ENCODE peak calls at places on chromosomes 3 and 15, in five cellular contexts. One of them, this sample, is unnamed. For H3K4me1, the result is how much of the 10 kb centered on the place peaks cover.

GRCh38 chr15:66112388-66112787 is 141.2 kb downstream of the MEGF11 start:
- DNase-seq in neural progenitor cell: no peak
- DNase-seq in OCI-LY7: no peak
- DNase-seq in GM23248: no peak
- DNase-seq in SK-N-SH: no peak
- DNase-seq in this sample: no peak

GRCh38 chr3:46110701-46111493 is 83.6 kb upstream of the XCR1 start:
- DNase-seq in neural progenitor cell: no peak
- DNase-seq in OCI-LY7: no peak
- DNase-seq in GM23248: peak
- DNase-seq in SK-N-SH: no peak
- DNase-seq in this sample: peak

GRCh38 chr3:188276366-188276765 is 122.4 kb downstream of the LPP start:
- DNase-seq in neural progenitor cell: no peak
- DNase-seq in OCI-LY7: no peak
- DNase-seq in GM23248: no peak
- DNase-seq in SK-N-SH: no peak
- DNase-seq in this sample: no peak

GRCh38 chr3:44516230-44516629 is 38.8 kb upstream of the ZNF445 start:
- DNase-seq in neural progenitor cell: no peak
- DNase-seq in OCI-LY7: peak
- DNase-seq in GM23248: no peak
- DNase-seq in SK-N-SH: no peak
- DNase-seq in this sample: no peak

GRCh38 chr15:31402511-31403056 is 75.9 kb downstream of the KLF13 start:
- DNase-seq in neural progenitor cell: no peak
- DNase-seq in OCI-LY7: no peak
- DNase-seq in GM23248: peak
- DNase-seq in SK-N-SH: peak
- DNase-seq in this sample: no peak

GRCh38 chr3:45362768-45363167 is 25.6 kb upstream of the LARS2 start:
- DNase-seq in neural progenitor cell: no peak
- DNase-seq in OCI-LY7: no peak
- DNase-seq in GM23248: peak
- DNase-seq in SK-N-SH: no peak
- DNase-seq in this sample: no peak

GRCh38 chr15:42846647-42847046 is 73.9 kb downstream of the TTBK2 start:
- DNase-seq in neural progenitor cell: peak
- DNase-seq in OCI-LY7: no peak
- DNase-seq in GM23248: no peak
- DNase-seq in SK-N-SH: no peak
- DNase-seq in this sample: no peak

GRCh38 chr3:159854500-159855124 is 134.0 kb upstream of the IL12A start:
- DNase-seq in neural progenitor cell: no peak
- DNase-seq in OCI-LY7: no peak
- DNase-seq in GM23248: peak
- DNase-seq in SK-N-SH: no peak
- DNase-seq in this sample: no peak

GRCh38 chr3:101935081-101935480 is 85.8 kb downstream of the NFKBIZ start:
- DNase-seq in neural progenitor cell: no peak
- DNase-seq in OCI-LY7: no peak
- DNase-seq in GM23248: no peak
- DNase-seq in SK-N-SH: no peak
- DNase-seq in this sample: no peak

GRCh38 chr15:83248944-83249343 is 35.5 kb downstream of the BNC1 start:
- DNase-seq in neural progenitor cell: peak
- DNase-seq in OCI-LY7: no peak
- DNase-seq in GM23248: no peak
- DNase-seq in SK-N-SH: no peak
- DNase-seq in this sample: no peak

GRCh38 chr15:80613762-80614365 is 81.2 kb upstream of the ABHD17C start:
- DNase-seq in neural progenitor cell: no peak
- DNase-seq in OCI-LY7: no peak
- DNase-seq in GM23248: no peak
- DNase-seq in SK-N-SH: no peak
- DNase-seq in this sample: no peak

GRCh38 chr3:65144791-65145355 is 457.1 kb upstream of the ADAMTS9 start:
- DNase-seq in neural progenitor cell: no peak
- DNase-seq in OCI-LY7: no peak
- DNase-seq in GM23248: peak
- DNase-seq in SK-N-SH: no peak
- DNase-seq in this sample: no peak

GRCh38 chr3:177124882-177125281 is 72.4 kb downstream of the TBL1XR1 start:
- DNase-seq in neural progenitor cell: no peak
- DNase-seq in OCI-LY7: no peak
- DNase-seq in GM23248: no peak
- DNase-seq in SK-N-SH: no peak
- DNase-seq in this sample: no peak

GRCh38 chr3:119305271-119305670 is 11.1 kb downstream of the ARHGAP31 start:
- DNase-seq in neural progenitor cell: no peak
- DNase-seq in OCI-LY7: no peak
- DNase-seq in GM23248: peak
- DNase-seq in SK-N-SH: no peak
- DNase-seq in this sample: no peak

GRCh38 chr3:44446929-44447328 is 30.5 kb downstream of the ZNF445 start:
- DNase-seq in neural progenitor cell: no peak
- DNase-seq in OCI-LY7: no peak
- DNase-seq in GM23248: no peak
- DNase-seq in SK-N-SH: no peak
- DNase-seq in this sample: no peak

GRCh38 chr3:188531210-188531609 is 377.3 kb downstream of the LPP start:
- DNase-seq in neural progenitor cell: no peak
- DNase-seq in OCI-LY7: no peak
- DNase-seq in GM23248: peak
- DNase-seq in SK-N-SH: no peak
- DNase-seq in this sample: no peak

GRCh38 chr15:83215306-83215705 is 7.7 kb upstream of the HDGFL3 start:
- DNase-seq in neural progenitor cell: no peak
- DNase-seq in OCI-LY7: no peak
- DNase-seq in GM23248: no peak
- DNase-seq in SK-N-SH: no peak
- DNase-seq in this sample: no peak

GRCh38 chr3:13580256-13581023 is 31.5 kb downstream of the FBLN2 start:
- DNase-seq in neural progenitor cell: no peak
- DNase-seq in OCI-LY7: no peak
- DNase-seq in GM23248: no peak
- DNase-seq in SK-N-SH: no peak
- DNase-seq in this sample: no peak

GRCh38 chr15:90223441-90224165 is 10.1 kb downstream of the CIB1 start:
- DNase-seq in neural progenitor cell: no peak
- DNase-seq in OCI-LY7: no peak
- DNase-seq in GM23248: no peak
- DNase-seq in SK-N-SH: no peak
- DNase-seq in this sample: no peak

GRCh38 chr3:179961081-179962078 is 75.4 kb downstream of the PEX5L start:
- DNase-seq in neural progenitor cell: no peak
- DNase-seq in OCI-LY7: peak
- DNase-seq in GM23248: no peak
- DNase-seq in SK-N-SH: no peak
- DNase-seq in this sample: no peak

GRCh38 chr3:149487598-149488197 is 13.2 kb downstream of the TM4SF4 start:
- DNase-seq in neural progenitor cell: peak
- DNase-seq in OCI-LY7: peak
- DNase-seq in GM23248: no peak
- DNase-seq in SK-N-SH: no peak
- DNase-seq in this sample: peak

GRCh38 chr15:52199271-52199670 is 8.1 kb upstream of the GNB5 start:
- DNase-seq in neural progenitor cell: no peak
- DNase-seq in OCI-LY7: no peak
- DNase-seq in GM23248: no peak
- DNase-seq in SK-N-SH: no peak
- DNase-seq in this sample: no peak

GRCh38 chr3:141959921-141960554 is 83.6 kb downstream of the ATP1B3 start:
- DNase-seq in neural progenitor cell: no peak
- DNase-seq in OCI-LY7: no peak
- DNase-seq in GM23248: peak
- DNase-seq in SK-N-SH: no peak
- DNase-seq in this sample: no peak

GRCh38 chr15:82132116-82132515 is 86.3 kb upstream of the MEX3B start:
- DNase-seq in neural progenitor cell: no peak
- DNase-seq in OCI-LY7: no peak
- DNase-seq in GM23248: peak
- DNase-seq in SK-N-SH: no peak
- DNase-seq in this sample: no peak

GRCh38 chr15:76203766-76204557 is 107.3 kb downstream of the ETFA start:
- DNase-seq in neural progenitor cell: no peak
- DNase-seq in OCI-LY7: no peak
- DNase-seq in GM23248: no peak
- DNase-seq in SK-N-SH: no peak
- DNase-seq in this sample: no peak

GRCh38 chr3:172257638-172258400 is 190.4 kb downstream of the GHSR start:
- DNase-seq in neural progenitor cell: no peak
- DNase-seq in OCI-LY7: no peak
- DNase-seq in GM23248: no peak
- DNase-seq in SK-N-SH: no peak
- DNase-seq in this sample: no peak

GRCh38 chr15:23687143-23687470 is at the start of gene NDN:
- DNase-seq in neural progenitor cell: peak
- DNase-seq in OCI-LY7: no peak
- DNase-seq in GM23248: peak
- DNase-seq in SK-N-SH: peak
- DNase-seq in this sample: no peak

GRCh38 chr3:140395134-140396075 is 282.5 kb upstream of the TRIM42 start:
- DNase-seq in neural progenitor cell: no peak
- DNase-seq in OCI-LY7: no peak
- DNase-seq in GM23248: no peak
- DNase-seq in SK-N-SH: peak
- DNase-seq in this sample: no peak

GRCh38 chr3:160921020-160921635 is 165.1 kb downstream of the PPM1L start:
- DNase-seq in neural progenitor cell: peak
- DNase-seq in OCI-LY7: peak
- DNase-seq in GM23248: peak
- DNase-seq in SK-N-SH: peak
- DNase-seq in this sample: no peak

GRCh38 chr3:144771401-144771870 is 799.8 kb downstream of the DIPK2A start:
- DNase-seq in neural progenitor cell: no peak
- DNase-seq in OCI-LY7: no peak
- DNase-seq in GM23248: peak
- DNase-seq in SK-N-SH: no peak
- DNase-seq in this sample: no peak

GRCh38 chr15:48890375-48890972 is 12.5 kb downstream of the EID1 start:
- DNase-seq in neural progenitor cell: no peak
- DNase-seq in OCI-LY7: no peak
- DNase-seq in GM23248: no peak
- DNase-seq in SK-N-SH: no peak
- DNase-seq in this sample: no peak

GRCh38 chr15:29747837-29748417 is 74.3 kb downstream of the TJP1 start:
- DNase-seq in neural progenitor cell: no peak
- DNase-seq in OCI-LY7: peak
- DNase-seq in GM23248: peak
- DNase-seq in SK-N-SH: peak
- DNase-seq in this sample: peak

GRCh38 chr15:78830514-78831228 is 19.4 kb upstream of the ADAMTS7 start:
- DNase-seq in neural progenitor cell: no peak
- DNase-seq in OCI-LY7: peak
- DNase-seq in GM23248: peak
- DNase-seq in SK-N-SH: no peak
- DNase-seq in this sample: no peak

GRCh38 chr15:82698711-82699345 is 10.8 kb downstream of the AP3B2 start:
- DNase-seq in neural progenitor cell: no peak
- DNase-seq in OCI-LY7: no peak
- DNase-seq in GM23248: no peak
- DNase-seq in SK-N-SH: no peak
- DNase-seq in this sample: no peak

DNA sequence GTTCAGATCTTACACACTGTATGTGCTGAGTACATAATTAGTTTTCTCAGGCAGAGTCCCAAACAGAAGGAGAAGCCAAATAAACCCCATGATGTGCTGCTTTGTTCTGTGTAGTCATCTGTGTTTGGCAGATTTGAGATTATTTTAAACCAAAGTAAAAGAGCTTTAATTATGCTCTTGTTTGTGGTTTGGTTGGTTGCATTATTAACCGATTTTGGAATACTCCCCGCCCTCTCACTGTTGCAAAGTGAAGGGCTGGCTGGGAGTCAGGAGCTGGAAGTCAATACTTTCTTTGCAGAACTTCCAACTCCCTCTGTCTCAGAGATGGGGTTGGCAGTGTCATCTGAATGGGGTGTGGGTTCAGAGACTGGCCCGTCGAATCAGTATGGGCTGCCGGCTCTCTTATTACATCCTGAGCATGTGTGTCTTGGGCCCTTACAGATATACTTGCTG is 34.4 kb downstream of the SLCO3A1 start:
- DNase-seq in neural progenitor cell: no peak
- DNase-seq in OCI-LY7: no peak
- DNase-seq in GM23248: peak
- DNase-seq in SK-N-SH: no peak
- DNase-seq in this sample: no peak
- H3K4me1 ChIP-seq in neural progenitor cell: under half
- H3K4me1 ChIP-seq in OCI-LY7: under half
- H3K4me1 ChIP-seq in GM23248: under half
- H3K4me1 ChIP-seq in SK-N-SH: under half
- H3K4me1 ChIP-seq in this sample: under half

GRCh38 chr15:74786659-74787165 is 4.8 kb downstream of the CSK start:
- DNase-seq in neural progenitor cell: no peak
- DNase-seq in OCI-LY7: peak
- DNase-seq in GM23248: peak
- DNase-seq in SK-N-SH: no peak
- DNase-seq in this sample: peak
- H3K27ac ChIP-seq in neural progenitor cell: no peak
- H3K27ac ChIP-seq in OCI-LY7: peak
- H3K27ac ChIP-seq in GM23248: no peak
- H3K27ac ChIP-seq in SK-N-SH: no peak
- H3K27ac ChIP-seq in this sample: peak

GRCh38 chr3:82462977-82463376 is 701.5 kb upstream of the GBE1 start:
- DNase-seq in neural progenitor cell: no peak
- DNase-seq in OCI-LY7: no peak
- DNase-seq in GM23248: no peak
- DNase-seq in SK-N-SH: no peak
- DNase-seq in this sample: no peak
- TF ChIP-seq EZH2phosphoT487 in neural progenitor cell: no peak
- TF ChIP-seq EZH2phosphoT487 in OCI-LY7: no peak
- TF ChIP-seq EZH2phosphoT487 in GM23248: no peak
- TF ChIP-seq EZH2phosphoT487 in SK-N-SH: no peak
- TF ChIP-seq EZH2phosphoT487 in this sample: no peak

DNA sequence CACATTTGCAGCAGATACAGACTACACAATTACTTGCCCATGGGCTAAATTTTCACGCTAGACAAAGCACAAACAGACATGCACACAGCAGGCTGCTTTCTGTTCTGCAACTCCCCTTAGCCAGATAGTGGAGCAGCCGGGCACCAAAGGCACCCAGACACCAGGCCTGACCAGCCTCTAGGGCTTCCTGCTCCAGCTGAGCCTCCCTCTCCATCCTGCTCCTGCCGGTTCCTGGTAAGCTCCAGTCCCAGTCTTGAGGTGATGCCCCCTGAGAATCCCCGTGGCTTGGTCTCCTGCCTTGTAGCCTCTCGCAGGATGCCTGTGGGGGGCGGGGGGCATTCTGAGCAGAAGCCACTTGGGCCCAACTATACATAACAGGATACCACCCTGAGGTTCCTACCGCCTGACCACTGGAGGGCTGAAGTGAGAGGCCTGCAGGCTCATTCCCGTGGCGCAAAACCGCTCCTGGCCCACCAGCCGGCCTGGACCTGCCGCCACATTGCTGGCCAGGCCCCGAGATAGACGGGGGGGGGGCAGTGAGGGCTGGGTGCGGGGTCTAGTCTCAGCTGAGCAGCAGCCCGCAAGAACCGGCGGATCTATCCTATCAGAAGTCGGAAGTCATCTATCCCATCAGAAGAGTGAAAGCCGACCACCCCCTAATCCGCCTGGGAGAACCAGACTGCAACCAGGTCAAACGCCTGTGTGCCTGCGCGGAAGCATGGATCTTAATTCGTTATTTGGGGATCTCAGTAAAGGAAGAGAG is 3.9 kb downstream of the FOXL2 start:
- DNase-seq in neural progenitor cell: peak
- DNase-seq in OCI-LY7: no peak
- DNase-seq in GM23248: no peak
- DNase-seq in SK-N-SH: peak
- DNase-seq in this sample: no peak
- H3K4me1 ChIP-seq in neural progenitor cell: half or more
- H3K4me1 ChIP-seq in OCI-LY7: under half
- H3K4me1 ChIP-seq in GM23248: under half
- H3K4me1 ChIP-seq in SK-N-SH: under half
- H3K4me1 ChIP-seq in this sample: under half